ENCODE peak calls at places on chromosome 12, in four cellular contexts. One of them, this sample, is unnamed.

GRCh38 chr12:52354197-52354596 is 13.1 kb downstream of the KRT85 start:
- DNase-seq in heart left ventricle: no peak
- DNase-seq in dorsolateral prefrontal cortex: no peak
- DNase-seq in naive thymus-derived CD4-positive, alpha-beta T cell: no peak
- DNase-seq in this sample: no peak

GRCh38 chr12:75317784-75318183 is 12.3 kb downstream of the CAPS2 start:
- DNase-seq in dorsolateral prefrontal cortex: no peak
- DNase-seq in naive thymus-derived CD4-positive, alpha-beta T cell: no peak
- DNase-seq in heart left ventricle: no peak
- DNase-seq in this sample: no peak

GRCh38 chr12:51171884-51172514 is 936 bp downstream of the TFCP2 start:
- DNase-seq in dorsolateral prefrontal cortex: no peak
- DNase-seq in naive thymus-derived CD4-positive, alpha-beta T cell: peak
- DNase-seq in heart left ventricle: no peak
- DNase-seq in this sample: no peak

GRCh38 chr12:30970559-30971202 is 44.1 kb downstream of the TSPAN11 start:
- DNase-seq in dorsolateral prefrontal cortex: no peak
- DNase-seq in heart left ventricle: no peak
- DNase-seq in naive thymus-derived CD4-positive, alpha-beta T cell: no peak
- DNase-seq in this sample: peak

GRCh38 chr12:124804011-124804621 is 59.5 kb downstream of the SCARB1 start:
- DNase-seq in dorsolateral prefrontal cortex: peak
- DNase-seq in naive thymus-derived CD4-positive, alpha-beta T cell: no peak
- DNase-seq in heart left ventricle: no peak
- DNase-seq in this sample: no peak

GRCh38 chr12:56128669-56129209 is 672 bp downstream of the ESYT1 start:
- DNase-seq in dorsolateral prefrontal cortex: no peak
- DNase-seq in naive thymus-derived CD4-positive, alpha-beta T cell: no peak
- DNase-seq in heart left ventricle: no peak
- DNase-seq in this sample: no peak

GRCh38 chr12:127516467-127516866 is 750.5 kb upstream of the TMEM132C start:
- DNase-seq in naive thymus-derived CD4-positive, alpha-beta T cell: no peak
- DNase-seq in heart left ventricle: no peak
- DNase-seq in dorsolateral prefrontal cortex: no peak
- DNase-seq in this sample: no peak

GRCh38 chr12:64088431-64089349 is 133.4 kb downstream of the KICS2 start:
- DNase-seq in naive thymus-derived CD4-positive, alpha-beta T cell: no peak
- DNase-seq in heart left ventricle: peak
- DNase-seq in dorsolateral prefrontal cortex: no peak
- DNase-seq in this sample: peak

GRCh38 chr12:94033767-94034166 is 114.6 kb upstream of the PLXNC1 start:
- DNase-seq in heart left ventricle: no peak
- DNase-seq in naive thymus-derived CD4-positive, alpha-beta T cell: no peak
- DNase-seq in dorsolateral prefrontal cortex: no peak
- DNase-seq in this sample: no peak

GRCh38 chr12:75437564-75437963 is 43.0 kb upstream of the GLIPR1 start:
- DNase-seq in dorsolateral prefrontal cortex: no peak
- DNase-seq in heart left ventricle: no peak
- DNase-seq in naive thymus-derived CD4-positive, alpha-beta T cell: no peak
- DNase-seq in this sample: no peak

GRCh38 chr12:117552971-117553370 is 191.5 kb upstream of the NOS1 start:
- DNase-seq in dorsolateral prefrontal cortex: no peak
- DNase-seq in naive thymus-derived CD4-positive, alpha-beta T cell: no peak
- DNase-seq in heart left ventricle: no peak
- DNase-seq in this sample: no peak

GRCh38 chr12:68224613-68225285 is 861 bp downstream of the IL26 start:
- DNase-seq in dorsolateral prefrontal cortex: no peak
- DNase-seq in naive thymus-derived CD4-positive, alpha-beta T cell: no peak
- DNase-seq in heart left ventricle: no peak
- DNase-seq in this sample: no peak

GRCh38 chr12:72297666-72298065 is 25.5 kb downstream of the TRHDE start:
- DNase-seq in dorsolateral prefrontal cortex: no peak
- DNase-seq in heart left ventricle: no peak
- DNase-seq in naive thymus-derived CD4-positive, alpha-beta T cell: no peak
- DNase-seq in this sample: no peak

GRCh38 chr12:34347367-34347766 is 325.1 kb downstream of the ALG10 start:
- DNase-seq in heart left ventricle: no peak
- DNase-seq in naive thymus-derived CD4-positive, alpha-beta T cell: no peak
- DNase-seq in dorsolateral prefrontal cortex: no peak
- DNase-seq in this sample: no peak

GRCh38 chr12:94329366-94329765 is 130.3 kb downstream of the CEP83 start:
- DNase-seq in dorsolateral prefrontal cortex: no peak
- DNase-seq in heart left ventricle: no peak
- DNase-seq in naive thymus-derived CD4-positive, alpha-beta T cell: no peak
- DNase-seq in this sample: no peak

GRCh38 chr12:41924111-41924510 is 220.6 kb downstream of the GXYLT1 start:
- DNase-seq in dorsolateral prefrontal cortex: no peak
- DNase-seq in naive thymus-derived CD4-positive, alpha-beta T cell: no peak
- DNase-seq in heart left ventricle: no peak
- DNase-seq in this sample: no peak

GRCh38 chr12:51980051-51980808 is 26.5 kb upstream of the TAMALIN start:
- DNase-seq in dorsolateral prefrontal cortex: peak
- DNase-seq in naive thymus-derived CD4-positive, alpha-beta T cell: peak
- DNase-seq in heart left ventricle: peak
- DNase-seq in this sample: peak

GRCh38 chr12:123242083-123242904 is 9.1 kb downstream of the MTRFR start:
- DNase-seq in dorsolateral prefrontal cortex: no peak
- DNase-seq in heart left ventricle: no peak
- DNase-seq in naive thymus-derived CD4-positive, alpha-beta T cell: peak
- DNase-seq in this sample: no peak

DNA sequence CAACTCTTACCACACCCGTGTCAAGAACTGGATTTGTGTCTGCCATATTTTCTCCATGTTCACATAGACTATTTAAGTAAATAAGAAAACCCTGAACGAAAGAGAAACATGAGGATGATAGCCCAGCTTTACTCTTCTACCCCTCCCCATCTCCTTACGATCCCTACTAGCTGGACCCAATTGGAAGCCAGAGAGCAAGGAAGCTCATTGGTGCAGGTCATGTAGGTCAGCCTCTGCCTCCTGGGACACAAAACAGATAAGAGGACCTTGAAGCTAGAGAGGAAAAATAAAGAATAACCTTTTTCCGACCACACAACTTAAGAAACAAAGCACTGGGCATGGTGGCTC is 124.6 kb upstream of the ATF7IP start:
- DNase-seq in dorsolateral prefrontal cortex: no peak
- DNase-seq in naive thymus-derived CD4-positive, alpha-beta T cell: no peak
- DNase-seq in heart left ventricle: no peak
- DNase-seq in this sample: no peak
- H3K27ac ChIP-seq in dorsolateral prefrontal cortex: no peak
- H3K27ac ChIP-seq in naive thymus-derived CD4-positive, alpha-beta T cell: no peak
- H3K27ac ChIP-seq in heart left ventricle: no peak
- H3K27ac ChIP-seq in this sample: no peak

GRCh38 chr12:1918875-1919236 is 404 bp upstream of the CACNA2D4 start:
- DNase-seq in dorsolateral prefrontal cortex: peak
- DNase-seq in naive thymus-derived CD4-positive, alpha-beta T cell: no peak
- DNase-seq in heart left ventricle: no peak
- DNase-seq in this sample: no peak

GRCh38 chr12:1916396-1917171 is 1.9 kb downstream of the CACNA2D4 start:
- DNase-seq in dorsolateral prefrontal cortex: peak
- DNase-seq in heart left ventricle: peak
- DNase-seq in naive thymus-derived CD4-positive, alpha-beta T cell: no peak
- DNase-seq in this sample: peak

GRCh38 chr12:1918081-1918874 is at the start of gene CACNA2D4:
- DNase-seq in naive thymus-derived CD4-positive, alpha-beta T cell: no peak
- DNase-seq in dorsolateral prefrontal cortex: peak
- DNase-seq in heart left ventricle: no peak
- DNase-seq in this sample: no peak

GRCh38 chr12:1919284-1919683 is 832 bp upstream of the CACNA2D4 start:
- DNase-seq in dorsolateral prefrontal cortex: peak
- DNase-seq in heart left ventricle: no peak
- DNase-seq in naive thymus-derived CD4-positive, alpha-beta T cell: no peak
- DNase-seq in this sample: no peak

DNA sequence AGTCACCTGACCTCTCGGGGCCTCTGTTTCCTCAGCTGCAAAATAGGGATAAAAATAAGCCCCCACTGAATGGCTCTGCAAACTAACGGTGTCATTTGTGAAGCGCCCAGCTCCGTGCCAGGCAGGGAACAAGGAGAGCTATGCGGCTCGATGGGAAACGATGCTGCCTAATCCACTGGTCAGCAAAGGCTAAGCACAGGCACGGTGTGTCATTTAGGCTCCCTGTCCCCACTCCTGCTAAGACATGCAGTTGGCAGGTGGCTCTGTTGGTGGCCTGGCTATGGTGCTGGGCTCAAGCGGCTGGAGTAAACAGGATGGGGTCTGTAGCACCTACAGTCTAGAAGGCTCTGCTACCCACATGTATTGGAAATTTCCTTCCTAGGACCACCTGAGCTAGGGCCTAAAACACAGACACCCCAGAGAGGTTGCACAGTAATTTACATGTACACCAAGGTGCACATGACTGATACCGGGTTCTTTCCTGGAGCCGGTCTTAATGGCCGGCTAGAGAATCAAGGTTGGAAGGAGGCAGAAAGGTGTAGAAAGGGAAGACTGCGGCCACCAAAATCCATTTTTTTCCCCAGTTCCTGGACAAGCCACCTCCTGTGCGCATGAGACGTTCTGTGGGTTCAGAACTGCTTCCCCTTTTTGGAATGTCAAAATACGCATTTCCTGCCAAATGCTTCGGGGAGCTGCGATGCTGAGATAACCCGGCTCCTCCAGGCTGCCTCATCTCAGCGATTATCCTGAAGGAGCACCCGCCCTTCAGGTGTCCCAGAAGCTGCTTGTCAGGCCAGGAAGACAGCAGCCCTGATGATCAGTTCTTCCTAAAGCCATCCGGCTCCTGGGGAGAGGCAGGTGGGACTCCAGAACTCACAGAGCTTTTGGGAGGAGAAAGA is 1.0 kb downstream of the CACNA2D4 start:
- DNase-seq in naive thymus-derived CD4-positive, alpha-beta T cell: no peak
- DNase-seq in heart left ventricle: no peak
- DNase-seq in dorsolateral prefrontal cortex: peak
- DNase-seq in this sample: no peak
- H3K27ac ChIP-seq in naive thymus-derived CD4-positive, alpha-beta T cell: no peak
- H3K27ac ChIP-seq in heart left ventricle: peak
- H3K27ac ChIP-seq in dorsolateral prefrontal cortex: no peak
- H3K27ac ChIP-seq in this sample: peak

DNA sequence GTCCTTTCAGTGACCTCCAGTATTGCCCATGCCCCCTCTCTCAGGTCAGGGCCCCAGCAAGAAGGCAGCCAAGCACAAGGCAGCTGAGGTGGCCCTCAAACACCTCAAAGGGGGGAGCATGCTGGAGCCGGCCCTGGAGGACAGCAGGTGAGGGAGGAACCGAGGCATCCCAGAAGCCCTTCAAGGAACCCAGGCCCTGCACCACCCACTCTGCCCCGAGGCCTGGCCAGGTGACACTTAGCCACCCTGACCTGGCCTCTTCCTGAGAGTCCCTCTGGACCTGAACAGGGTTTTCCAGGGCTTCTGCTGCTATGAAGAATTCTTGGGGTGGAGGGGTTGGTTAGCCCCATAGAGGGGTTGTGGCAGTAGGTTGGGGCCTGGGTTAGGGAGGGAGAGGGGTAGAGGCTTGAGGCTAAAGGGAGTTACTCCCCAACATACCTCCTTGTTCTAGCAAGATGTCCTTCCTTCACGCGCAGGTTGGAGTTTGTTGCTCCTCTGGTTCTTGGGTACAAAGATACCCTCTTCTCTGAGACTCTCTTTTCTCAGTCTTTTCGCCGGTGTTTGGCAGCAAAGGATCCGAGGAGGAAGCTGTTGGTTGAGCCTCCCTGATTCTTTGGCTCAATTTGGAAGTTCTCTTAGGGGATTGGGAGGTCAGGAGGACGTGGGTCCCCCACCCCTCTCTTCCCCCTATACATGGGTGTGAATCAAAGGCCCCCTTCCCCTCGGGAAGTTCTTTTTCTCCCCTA is 2.1 kb downstream of the TARBP2 start:
- DNase-seq in heart left ventricle: no peak
- DNase-seq in dorsolateral prefrontal cortex: no peak
- DNase-seq in naive thymus-derived CD4-positive, alpha-beta T cell: no peak
- DNase-seq in this sample: no peak
- H3K27ac ChIP-seq in heart left ventricle: peak
- H3K27ac ChIP-seq in dorsolateral prefrontal cortex: peak
- H3K27ac ChIP-seq in naive thymus-derived CD4-positive, alpha-beta T cell: peak
- H3K27ac ChIP-seq in this sample: peak

DNA sequence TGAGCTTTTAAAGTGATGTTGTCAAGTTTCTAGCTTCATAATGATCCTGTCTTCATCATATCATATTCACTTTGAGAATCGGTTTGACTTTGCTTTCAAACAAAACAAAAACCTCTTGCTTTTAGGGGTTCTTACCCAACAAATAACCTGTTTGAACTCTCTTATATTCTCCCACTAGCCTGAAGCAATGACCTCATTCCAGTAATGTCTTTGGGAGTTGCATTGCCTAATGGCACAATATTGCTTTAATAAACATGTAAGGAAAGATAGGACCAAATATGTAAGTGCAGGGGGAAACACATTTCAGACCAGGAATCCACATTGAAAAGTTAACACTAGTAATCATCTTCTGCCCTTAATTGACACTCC is 27.6 kb downstream of the WBP11 start:
- DNase-seq in dorsolateral prefrontal cortex: no peak
- DNase-seq in naive thymus-derived CD4-positive, alpha-beta T cell: no peak
- DNase-seq in heart left ventricle: no peak
- DNase-seq in this sample: no peak
- H3K27ac ChIP-seq in dorsolateral prefrontal cortex: peak
- H3K27ac ChIP-seq in naive thymus-derived CD4-positive, alpha-beta T cell: peak
- H3K27ac ChIP-seq in heart left ventricle: peak
- H3K27ac ChIP-seq in this sample: peak

DNA sequence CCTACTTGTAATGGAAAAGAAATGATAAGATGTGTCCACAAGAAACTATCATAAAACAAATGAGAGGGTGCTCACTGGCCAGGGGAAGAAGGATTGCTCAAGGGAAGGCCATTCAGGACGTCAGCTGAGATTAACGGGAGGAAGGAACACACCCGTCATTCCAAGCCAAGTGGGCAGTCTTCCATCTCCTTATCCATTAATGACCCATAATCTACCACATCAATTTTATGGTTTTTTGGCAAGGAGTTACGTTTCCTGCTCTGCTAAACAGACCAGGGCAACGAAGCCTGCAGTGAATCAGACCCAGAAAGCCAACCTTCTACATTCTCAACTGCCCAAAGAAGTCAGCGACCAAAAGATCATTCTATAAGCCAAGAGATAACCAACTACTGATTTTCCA is 25.1 kb downstream of the PRKAB1 start:
- DNase-seq in heart left ventricle: peak
- DNase-seq in naive thymus-derived CD4-positive, alpha-beta T cell: no peak
- DNase-seq in dorsolateral prefrontal cortex: no peak
- DNase-seq in this sample: no peak
- H3K27ac ChIP-seq in heart left ventricle: peak
- H3K27ac ChIP-seq in naive thymus-derived CD4-positive, alpha-beta T cell: no peak
- H3K27ac ChIP-seq in dorsolateral prefrontal cortex: peak
- H3K27ac ChIP-seq in this sample: peak

GRCh38 chr12:122035292-122035691 is 13.6 kb downstream of the BCL7A start:
- DNase-seq in naive thymus-derived CD4-positive, alpha-beta T cell: no peak
- DNase-seq in heart left ventricle: no peak
- DNase-seq in dorsolateral prefrontal cortex: no peak
- DNase-seq in this sample: no peak
- H3K27ac ChIP-seq in naive thymus-derived CD4-positive, alpha-beta T cell: no peak
- H3K27ac ChIP-seq in heart left ventricle: no peak
- H3K27ac ChIP-seq in dorsolateral prefrontal cortex: no peak
- H3K27ac ChIP-seq in this sample: no peak

This sample was measured in left ventricle myocardium inferior.